ENCODE peak calls at places on chromosomes 4 and X, in seven cellular contexts. S is tibial artery, G is lung, W is amygdala, Z is fibroblast of mammary gland, Y is stomach, O is astrocyte of the hippocampus. H is an unnamed sample.

GRCh38 chr4:105859233-105859632 is 36.0 kb upstream of the NPNT start:
- DNase-seq in S (no peak), G (no peak), W (no peak), Z (peak), Y (no peak), O (peak), H (no peak)

GRCh38 chr4:27702710-27703431 is 842.2 kb downstream of the STIM2 start:
- DNase-seq in S (no peak), G (no peak), W (peak), Z (peak), Y (no peak), O (peak), H (peak)

GRCh38 chr4:87192155-87192919 is 28.1 kb downstream of the KLHL8 start:
- DNase-seq in S (no peak), G (no peak), W (no peak), Z (peak), Y (no peak), O (peak), H (no peak)

GRCh38 chr4:144709159-144709558 is 63.2 kb downstream of the HHIP start:
- DNase-seq in S (no peak), G (no peak), W (no peak), Z (peak), Y (no peak), O (peak), H (no peak)

GRCh38 chr4:139007640-139008039 is 7.9 kb upstream of the NOCT start:
- DNase-seq in S (no peak), G (no peak), W (no peak), Z (peak), Y (no peak), O (no peak), H (no peak)

GRCh38 chr4:5710065-5710961 is 688 bp upstream of the EVC start:
- DNase-seq in S (no peak), G (no peak), W (no peak), Z (no peak), Y (no peak), O (peak), H (peak)

GRCh38 chr4:67087897-67088296 is 457.4 kb downstream of the CENPC start:
- DNase-seq in S (peak), G (no peak), W (no peak), Z (peak), Y (peak), O (peak), H (peak)

GRCh38 chrX:136574548-136574947 is 42.5 kb downstream of the VGLL1 start:
- DNase-seq in S (no peak), G (no peak), W (no peak), Z (peak), Y (no peak), O (no peak), H (peak)

GRCh38 chr4:172143605-172144314 is 330.6 kb downstream of the GALNTL6 start:
- DNase-seq in S (no peak), G (no peak), W (no peak), Z (no peak), Y (no peak), O (no peak), H (no peak)

GRCh38 chr4:140635606-140636005 is 66.8 kb upstream of the UCP1 start:
- DNase-seq in S (no peak), G (no peak), W (no peak), Z (no peak), Y (peak), O (peak), H (no peak)

GRCh38 chr4:121555315-121556107 is 141.3 kb downstream of the ANXA5 start:
- DNase-seq in S (no peak), G (no peak), W (no peak), Z (peak), Y (no peak), O (no peak), H (no peak)

GRCh38 chr4:79514637-79515320 is 106.8 kb upstream of the GK2 start:
- DNase-seq in S (peak), G (no peak), W (no peak), Z (no peak), Y (no peak), O (peak), H (no peak)

GRCh38 chr4:132097046-132097445 is 1052.0 kb upstream of the PCDH10 start:
- DNase-seq in S (no peak), G (no peak), W (no peak), Z (no peak), Y (no peak), O (no peak), H (no peak)

GRCh38 chr4:88318751-88319350 is 34.5 kb upstream of the PPM1K start:
- DNase-seq in S (no peak), G (no peak), W (no peak), Z (no peak), Y (no peak), O (no peak), H (no peak)

GRCh38 chr4:135050086-135050717 is 848.6 kb upstream of the PABPC4L start:
- DNase-seq in S (no peak), G (no peak), W (no peak), Z (no peak), Y (no peak), O (no peak), H (peak)

GRCh38 chr4:5960197-5960880 is 57.9 kb downstream of the C4orf50 start:
- DNase-seq in S (no peak), G (no peak), W (no peak), Z (no peak), Y (peak), O (no peak), H (no peak)

GRCh38 chr4:181202249-181202648 is 1041.0 kb upstream of the TENM3 start:
- DNase-seq in S (no peak), G (no peak), W (no peak), Z (no peak), Y (no peak), O (peak), H (no peak)

GRCh38 chrX:72102760-72103159 is 29.0 kb downstream of the RTL5 start:
- DNase-seq in S (no peak), G (no peak), W (no peak), Z (no peak), Y (peak), O (no peak), H (no peak)

GRCh38 chr4:189001283-189001970 is 862.2 kb downstream of the TRIML1 start:
- DNase-seq in S (no peak), G (no peak), W (no peak), Z (no peak), Y (no peak), O (no peak), H (no peak)

GRCh38 chr4:122679946-122680345 is 52.6 kb upstream of the BBS12 start:
- DNase-seq in S (no peak), G (no peak), W (no peak), Z (no peak), Y (no peak), O (no peak), H (no peak)

GRCh38 chr4:20422398-20422797 is 170.7 kb downstream of the SLIT2 start:
- DNase-seq in S (no peak), G (peak), W (no peak), Z (peak), Y (peak), O (peak), H (peak)

GRCh38 chrX:153406903-153407302 is 4.4 kb upstream of the ZFP92 start:
- DNase-seq in S (no peak), G (no peak), W (no peak), Z (no peak), Y (no peak), O (no peak), H (no peak)

GRCh38 chr4:4880492-4880891 is 21.0 kb downstream of the MSX1 start:
- DNase-seq in S (no peak), G (no peak), W (no peak), Z (no peak), Y (no peak), O (peak), H (no peak)

GRCh38 chrX:275476-275966 is 5.7 kb upstream of the PLCXD1 start:
- DNase-seq in S (peak), G (no peak), W (no peak), Z (no peak), Y (no peak), O (no peak), H (no peak)

GRCh38 chr4:174398728-174399127 is 115.0 kb downstream of the CEP44 start:
- DNase-seq in S (no peak), G (no peak), W (no peak), Z (peak), Y (no peak), O (no peak), H (no peak)

GRCh38 chrX:133401539-133401938 is 13.8 kb downstream of the GPC4 start:
- DNase-seq in S (no peak), G (no peak), W (no peak), Z (peak), Y (no peak), O (peak), H (no peak)

GRCh38 chr4:87011340-87012034 is 76.7 kb downstream of the AFF1 start:
- DNase-seq in S (no peak), G (no peak), W (no peak), Z (peak), Y (no peak), O (peak), H (no peak)

GRCh38 chr4:8607603-8608481 is 15.3 kb downstream of the CPZ start:
- DNase-seq in S (no peak), G (no peak), W (no peak), Z (no peak), Y (peak), O (peak), H (no peak)

GRCh38 chr4:48445704-48446103 is 37.4 kb upstream of the SLC10A4 start:
- DNase-seq in S (no peak), G (no peak), W (no peak), Z (peak), Y (no peak), O (peak), H (no peak)

GRCh38 chr4:65861993-65862392 is 191.7 kb upstream of the EPHA5 start:
- DNase-seq in S (no peak), G (no peak), W (no peak), Z (no peak), Y (no peak), O (no peak), H (no peak)

GRCh38 chrX:112779139-112779538 is 61.5 kb downstream of the AMOT start:
- DNase-seq in S (no peak), G (no peak), W (no peak), Z (no peak), Y (no peak), O (no peak), H (no peak)

GRCh38 chr4:6229671-6230501 is 29.5 kb upstream of the JAKMIP1 start:
- DNase-seq in S (no peak), G (no peak), W (no peak), Z (no peak), Y (peak), O (no peak), H (no peak)

GRCh38 chr4:75557696-75558095 is 1.8 kb downstream of the ODAPH start:
- DNase-seq in S (no peak), G (no peak), W (no peak), Z (no peak), Y (no peak), O (no peak), H (no peak)

GRCh38 chrX:49754238-49754857 is 58.6 kb upstream of the PAGE1 start:
- DNase-seq in S (no peak), G (no peak), W (no peak), Z (peak), Y (peak), O (peak), H (peak)

GRCh38 chrX:30302957-30303356 is 6.2 kb downstream of the NR0B1 start:
- DNase-seq in S (no peak), G (no peak), W (peak), Z (peak), Y (peak), O (peak), H (no peak)

GRCh38 chr4:168475745-168476144 is 4.5 kb downstream of the DDX60L start:
- DNase-seq in S (no peak), G (no peak), W (no peak), Z (peak), Y (no peak), O (no peak), H (no peak)

GRCh38 chrX:27163236-27163635 is 299.9 kb downstream of the PPP4R3C start:
- DNase-seq in S (no peak), G (no peak), W (no peak), Z (no peak), Y (no peak), O (no peak), H (no peak)

GRCh38 chr4:48668254-48669017 is 111.6 kb downstream of the FRYL start:
- DNase-seq in S (no peak), G (no peak), W (no peak), Z (no peak), Y (no peak), O (no peak), H (no peak)